ENCODE peak calls at places on chromosomes 2 and 18, in seven cellular contexts. U is H54, L is HEK293T, J is substantia nigra, I is RKO, A is NCI-H446 treated with DMSO at 0.1 percent for 48 hours, P is ACHN. T is an unnamed sample.

GRCh38 chr2:173355866-173356508 is 1.3 kb downstream of the CDCA7 start:
- DNase-seq in A (no peak), P (no peak), J (no peak), L (no peak), I (no peak), U (no peak), T (peak; percentile 5)

GRCh38 chr18:74493689-74494088 is 2.5 kb upstream of the CNDP2 start:
- DNase-seq in I (peak; percentile 84), U (no peak), J (peak; percentile 32), P (peak; percentile 61), L (peak; percentile 13), A (peak; percentile 4), T (peak; percentile 80)

GRCh38 chr2:232349946-232350635 is 28.5 kb upstream of the ALPP start:
- DNase-seq in U (no peak), J (no peak), L (no peak), I (no peak), P (no peak), A (no peak), T (no peak)

GRCh38 chr2:133674433-133675331 is 106.4 kb upstream of the NCKAP5 start:
- DNase-seq in J (peak; percentile 77), I (no peak), L (peak; percentile 22), P (no peak), A (peak; percentile 5), U (no peak), T (no peak)

GRCh38 chr18:55586841-55587240 is 1.2 kb downstream of the TCF4 start:
- DNase-seq in L (no peak), P (no peak), A (no peak), U (no peak), I (no peak), J (no peak), T (no peak)

GRCh38 chr2:86476092-86476491 is 34.9 kb downstream of the KDM3A start:
- DNase-seq in U (no peak), L (no peak), A (no peak), J (no peak), I (no peak), P (no peak), T (no peak)

GRCh38 chr2:183244300-183244849 is 120.1 kb downstream of the NUP35 start:
- DNase-seq in I (no peak), U (no peak), J (no peak), A (peak; percentile 74), P (no peak), L (no peak), T (no peak)

GRCh38 chr2:132977812-132978529 is 308.0 kb upstream of the LYPD1 start:
- DNase-seq in I (no peak), U (no peak), L (no peak), A (no peak), J (no peak), P (no peak), T (no peak)

GRCh38 chr2:63827749-63828148 is 13.9 kb upstream of the UGP2 start:
- DNase-seq in A (peak; percentile 35), J (no peak), U (no peak), P (peak; percentile 78), I (peak; percentile 22), L (no peak), T (no peak)

GRCh38 chr2:210686401-210686800 is 130.0 kb downstream of the CPS1 start:
- DNase-seq in J (no peak), U (no peak), A (no peak), P (no peak), L (no peak), I (no peak), T (no peak)

GRCh38 chr2:20551231-20551944 is 99.5 kb downstream of the HS1BP3 start:
- DNase-seq in P (no peak), I (no peak), L (no peak), A (no peak), U (no peak), J (peak; percentile 25), T (no peak)

GRCh38 chr2:26595146-26595545 is 46.0 kb downstream of the CIB4 start:
- DNase-seq in U (no peak), A (no peak), P (no peak), I (no peak), J (no peak), L (no peak), T (no peak)

GRCh38 chr2:197673606-197674005 is 1.8 kb downstream of the RFTN2 start:
- DNase-seq in J (no peak), A (no peak), I (no peak), P (no peak), L (no peak), U (no peak), T (no peak)

GRCh38 chr2:58237741-58238140 is 3.4 kb downstream of the FANCL start:
- DNase-seq in A (no peak), I (peak; percentile 41), U (no peak), P (no peak), J (no peak), L (no peak), T (no peak)

GRCh38 chr2:64115808-64116598 is 28.2 kb downstream of the PELI1 start:
- DNase-seq in J (no peak), A (no peak), L (no peak), U (no peak), P (no peak), I (peak; percentile 7), T (no peak)

GRCh38 chr2:39587168-39587567 is 78.5 kb upstream of the TMEM178A start:
- DNase-seq in U (no peak), L (no peak), P (no peak), I (no peak), A (no peak), J (no peak), T (no peak)

GRCh38 chr2:149164296-149164695 is 125.8 kb downstream of the LYPD6B start:
- DNase-seq in U (no peak), I (no peak), J (no peak), P (no peak), L (no peak), A (no peak), T (no peak)

GRCh38 chr2:187051350-187051749 is 202.4 kb upstream of the ZSWIM2 start:
- DNase-seq in U (no peak), P (no peak), A (no peak), I (no peak), L (no peak), J (no peak), T (no peak)

T was measured in CD4-positive, alpha-beta memory T cell.